ENCODE peak calls at places on chromosomes 1 and 21, in five cellular contexts. W is CD4-positive, CD25-positive, alpha-beta regulatory T cell; E is body of pancreas; Y is neural progenitor cell; V is left ventricle myocardium inferior. T is an unnamed sample.

GRCh38 chr1:55035904-55036303 is 3.4 kb upstream of the PCSK9 start:
- DNase-seq in Y (no peak), W (no peak), E (no peak), V (no peak), T (no peak)

GRCh38 chr1:234670936-234671628 is 61.1 kb upstream of the IRF2BP2 start:
- DNase-seq in V (no peak), W (no peak), Y (no peak), E (no peak), T (no peak)

GRCh38 chr1:111904478-111905218 is 84.8 kb downstream of the KCND3 start:
- DNase-seq in E (no peak), Y (peak; percentile 85), V (peak; percentile 38), W (no peak), T (no peak)

GRCh38 chr21:38440746-38441145 is 57.5 kb downstream of the ERG start:
- DNase-seq in V (no peak), Y (peak; percentile 48), E (no peak), W (no peak), T (no peak)

GRCh38 chr1:55448261-55448660 is 233.1 kb upstream of the USP24 start:
- DNase-seq in Y (no peak), W (no peak), V (no peak), E (no peak), T (no peak)

GRCh38 chr1:161088587-161089110 is 709 bp downstream of the NECTIN4 start:
- DNase-seq in E (peak; percentile 46), W (no peak), Y (no peak), V (no peak), T (no peak)

GRCh38 chr21:45809421-45809820 is 165.9 kb downstream of the PCBP3 start:
- DNase-seq in V (no peak), Y (no peak), W (no peak), E (no peak), T (no peak)

GRCh38 chr1:170663441-170664282 is at the start of gene PRRX1:
- DNase-seq in E (no peak), V (no peak), Y (no peak), W (no peak), T (peak; percentile 69)

GRCh38 chr1:81670286-81670685 is 130.4 kb upstream of the ADGRL2 start:
- DNase-seq in Y (no peak), E (peak; percentile 80), V (peak; percentile 65), W (no peak), T (peak; percentile 68)

GRCh38 chr1:152167835-152168534 is 9.0 kb upstream of the RPTN start:
- DNase-seq in V (no peak), Y (no peak), E (no peak), W (no peak), T (no peak)

GRCh38 chr1:32392358-32392757 is 1.9 kb downstream of the BSDC1 start:
- DNase-seq in W (no peak), E (no peak), Y (no peak), V (no peak), T (no peak)

GRCh38 chr1:17675681-17676243 is 79.4 kb upstream of the ACTL8 start:
- DNase-seq in V (no peak), W (no peak), Y (no peak), E (no peak), T (no peak)

GRCh38 chr21:33993286-33994231 is 78.0 kb upstream of the ATP5PO start:
- DNase-seq in W (no peak), E (no peak), Y (no peak), V (no peak), T (no peak)

GRCh38 chr1:31768939-31769704 is 5.0 kb upstream of the ADGRB2 start:
- DNase-seq in E (no peak), Y (no peak), V (no peak), W (no peak), T (no peak)

GRCh38 chr1:183097438-183098051 is 74.3 kb downstream of the LAMC1 start:
- DNase-seq in E (no peak), Y (peak; percentile 26), V (no peak), W (no peak), T (no peak)

GRCh38 chr1:45493116-45493697 is 2.2 kb upstream of the TESK2 start:
- DNase-seq in W (peak; percentile 62), E (peak; percentile 63), Y (peak; percentile 66), V (no peak), T (no peak)

GRCh38 chr1:16076871-16077250 is 3.4 kb upstream of the FAM131C start:
- DNase-seq in W (no peak), Y (no peak), V (peak; percentile 45), E (no peak), T (peak; percentile 17)

GRCh38 chr1:33442141-33442540 is 11.2 kb upstream of the PHC2 start:
- DNase-seq in Y (no peak), W (no peak), E (no peak), V (no peak), T (no peak)
- H3K4me1 ChIP-seq in Y (peaks cover 7% of the 10 kb centered on the region), W (no peaks in the 10 kb centered on the region), E (no peaks in the 10 kb centered on the region), V (peaks cover 13% of the 10 kb centered on the region), T (no peaks in the 10 kb centered on the region)

DNA sequence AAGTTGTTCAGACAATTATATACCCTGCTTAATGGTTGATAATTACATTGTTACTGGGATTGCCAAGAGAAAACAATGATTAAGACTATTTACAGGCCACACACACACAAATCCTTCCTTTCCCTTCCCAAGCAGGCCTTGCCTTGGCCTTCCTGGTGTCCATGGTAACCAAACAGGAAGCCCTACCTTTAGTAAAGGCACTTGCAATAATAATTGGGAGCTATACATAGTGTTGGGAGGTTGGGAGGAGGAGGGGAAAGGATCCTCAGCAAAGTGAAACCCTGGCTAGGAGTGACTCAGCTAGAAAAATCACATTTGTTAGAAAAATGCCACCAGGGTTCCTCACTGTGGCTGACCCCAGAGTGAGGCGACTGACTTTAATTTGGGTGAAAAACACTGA is 122.3 kb upstream of the ADAR start:
- DNase-seq in E (no peak), V (no peak), Y (no peak), W (no peak), T (no peak)
- H3K27ac ChIP-seq in E (no peak overlapping the region), V (peak overlapping the region; percentile 79), Y (no peak overlapping the region), W (no peak overlapping the region), T (no peak overlapping the region)

DNA sequence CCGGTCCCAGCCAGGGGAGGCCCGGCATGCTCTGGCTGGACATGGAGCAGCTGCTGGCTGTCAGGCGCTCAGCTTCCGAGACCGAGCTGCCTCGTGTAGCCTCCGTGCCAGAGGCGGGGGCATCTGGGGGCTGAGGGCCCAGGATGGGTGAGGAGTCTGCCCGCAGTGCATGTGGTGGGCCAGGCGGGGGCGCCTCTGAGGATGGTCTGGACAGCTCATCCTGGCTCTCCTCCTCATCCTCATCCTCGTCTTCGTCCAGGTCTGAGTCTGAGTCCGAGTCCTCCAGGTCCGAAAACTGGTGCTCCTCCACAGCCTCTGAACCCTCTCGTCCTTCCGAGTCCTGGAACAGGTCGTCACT is 28.9 kb upstream of the EDN2 start:
- DNase-seq in V (no peak), E (no peak), Y (peak; percentile 53), W (no peak), T (no peak)
- H3K4me1 ChIP-seq in V (peaks cover 35% of the 10 kb centered on the region), E (peaks cover 41% of the 10 kb centered on the region), Y (peaks cover 13% of the 10 kb centered on the region), W (peaks cover 4% of the 10 kb centered on the region), T (peaks cover 2% of the 10 kb centered on the region)

DNA sequence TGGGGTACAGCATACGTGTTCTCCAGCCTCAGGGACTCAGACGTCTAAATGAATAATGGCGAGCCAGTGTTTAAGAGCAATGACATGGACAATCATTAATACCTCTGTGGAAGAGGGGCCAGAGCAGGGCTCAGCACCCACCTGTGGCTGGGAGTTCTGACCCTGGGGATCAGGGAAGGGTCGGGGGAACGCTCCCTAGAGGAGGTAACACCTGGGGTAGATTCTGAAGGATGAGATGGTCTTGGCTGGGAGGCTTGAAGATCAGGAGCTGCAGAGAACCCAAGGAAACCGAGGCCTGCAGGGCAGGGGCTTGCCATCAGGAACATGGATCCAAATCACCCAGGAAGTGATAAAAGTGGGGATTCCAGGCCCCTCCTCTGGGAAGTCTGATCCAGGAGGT is 138.2 kb upstream of the RUNX3 start:
- DNase-seq in E (no peak), W (no peak), V (no peak), Y (no peak), T (no peak)
- H3K27ac ChIP-seq in E (no peak overlapping the region), W (no peak overlapping the region), V (no peak overlapping the region), Y (no peak overlapping the region), T (no peak overlapping the region)

GRCh38 chr1:198559362-198559761 is 18.9 kb upstream of the ATP6V1G3 start:
- DNase-seq in E (no peak), Y (no peak), V (no peak), W (no peak), T (no peak)

GRCh38 chr1:198560093-198560638 is 19.7 kb upstream of the ATP6V1G3 start:
- DNase-seq in E (peak; percentile 8), W (no peak), V (no peak), Y (no peak), T (no peak)

GRCh38 chr1:198558402-198558801 is 17.9 kb upstream of the ATP6V1G3 start:
- DNase-seq in E (no peak), V (no peak), Y (no peak), W (no peak), T (no peak)

GRCh38 chr1:198553017-198553416 is 12.5 kb upstream of the ATP6V1G3 start:
- DNase-seq in E (no peak), Y (no peak), W (no peak), V (no peak), T (no peak)

GRCh38 chr1:198556969-198557368 is 16.5 kb upstream of the ATP6V1G3 start:
- DNase-seq in W (peak; percentile 79), V (peak; percentile 26), Y (no peak), E (peak; percentile 9), T (no peak)
- H3K4me1 ChIP-seq in W (peaks cover 49% of the 10 kb centered on the region), V (no peaks in the 10 kb centered on the region), Y (no peaks in the 10 kb centered on the region), E (no peaks in the 10 kb centered on the region), T (no peaks in the 10 kb centered on the region)

DNA sequence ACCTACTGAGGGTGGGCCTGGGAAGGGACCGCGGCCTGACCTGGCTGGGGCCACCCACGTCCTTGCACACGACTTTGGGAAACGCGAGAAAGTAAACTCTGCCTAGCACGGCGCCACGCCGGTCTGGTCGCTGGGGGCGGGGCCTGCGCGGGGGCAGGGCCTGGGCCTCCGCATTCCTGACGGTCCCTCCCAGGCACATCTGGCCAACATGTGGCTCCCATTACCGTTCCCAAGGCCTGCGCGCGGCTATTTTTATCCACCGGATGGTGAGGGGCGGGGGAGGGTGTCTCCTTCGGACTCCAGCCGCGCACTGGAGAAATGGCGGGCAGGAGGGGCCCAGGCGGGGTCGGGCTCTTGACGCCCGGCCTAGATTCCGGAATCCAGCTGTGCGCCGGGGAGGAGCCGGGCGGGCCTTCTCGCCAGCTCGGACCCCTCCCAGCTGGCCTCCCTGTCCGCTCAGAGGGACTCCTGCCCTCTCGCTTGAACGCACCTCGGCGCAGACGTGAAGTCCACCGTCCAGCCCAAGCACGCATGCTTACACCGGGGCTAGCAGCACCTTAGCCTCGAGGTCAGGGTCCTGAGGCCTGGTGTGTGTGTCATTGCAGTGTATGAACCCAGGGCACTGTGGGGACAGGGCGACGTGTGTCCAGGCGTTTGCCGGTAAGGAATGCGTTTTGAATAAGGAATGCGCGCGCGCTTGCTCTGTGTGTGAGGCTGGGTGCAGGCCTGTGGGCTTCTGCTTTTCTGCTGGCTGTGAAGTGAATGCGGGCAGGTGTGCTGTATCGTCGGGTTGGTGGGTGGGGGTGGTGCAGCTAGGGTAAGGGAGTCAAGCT is 2.1 kb downstream of the EVA1B start:
- DNase-seq in W (no peak), Y (peak; percentile 89), V (peak; percentile 86), E (peak; percentile 48), T (peak; percentile 93)
- H3K27ac ChIP-seq in W (no peak overlapping the region), Y (no peak overlapping the region), V (peak overlapping the region; percentile 95), E (no peak overlapping the region), T (peak overlapping the region; percentile 72)